ENCODE peak calls at places on chromosomes 16 and 17, in eight cellular contexts. F, U, H, G, C, J, E and A are unnamed samples.

GRCh38 chr16:68737046-68737729 is at the start of gene CDH1:
- DNase-seq in F (no peak), U (no peak), H (peak), G (no peak), C (peak), J (peak), E (no peak), A (no peak)

GRCh38 chr17:79046501-79047280 is 22.7 kb downstream of the C1QTNF1 start:
- DNase-seq in F (no peak), U (peak), H (no peak), G (no peak), C (no peak), J (no peak), E (peak), A (peak)

GRCh38 chr17:2393954-2394749 is 6.7 kb downstream of the MNT start:
- DNase-seq in F (no peak), U (no peak), H (no peak), G (peak), C (no peak), J (no peak), E (no peak), A (no peak)

GRCh38 chr17:73269791-73270190 is 8.1 kb upstream of the CPSF4L start:
- DNase-seq in F (no peak), U (no peak), H (no peak), G (no peak), C (no peak), J (no peak), E (no peak), A (no peak)

GRCh38 chr17:16873654-16874035 is 98.3 kb downstream of the TNFRSF13B start:
- DNase-seq in F (no peak), U (no peak), H (no peak), G (no peak), C (no peak), J (no peak), E (no peak), A (no peak)

GRCh38 chr16:50303605-50304466 is 37.5 kb downstream of the ADCY7 start:
- DNase-seq in F (no peak), U (no peak), H (no peak), G (peak), C (no peak), J (peak), E (peak), A (no peak)

GRCh38 chr17:36221187-36221586 is 10.3 kb downstream of the CCL4L2 start:
- DNase-seq in F (no peak), U (no peak), H (no peak), G (no peak), C (no peak), J (no peak), E (no peak), A (no peak)

GRCh38 chr17:65559483-65559801 is 2.0 kb downstream of the AXIN2 start:
- DNase-seq in F (no peak), U (no peak), H (no peak), G (no peak), C (no peak), J (no peak), E (no peak), A (no peak)

GRCh38 chr17:927611-928461 is 51.7 kb downstream of the NXN start:
- DNase-seq in F (no peak), U (peak), H (peak), G (no peak), C (no peak), J (no peak), E (no peak), A (no peak)

GRCh38 chr17:21042434-21043295 is at the start of gene USP22:
- DNase-seq in F (no peak), U (no peak), H (peak), G (peak), C (no peak), J (peak), E (no peak), A (no peak)

GRCh38 chr17:78921437-78921971 is 3.7 kb downstream of the TIMP2 start:
- DNase-seq in F (no peak), U (no peak), H (no peak), G (peak), C (no peak), J (no peak), E (peak), A (no peak)

GRCh38 chr16:2985893-2986355 is 5.7 kb upstream of the PKMYT1 start:
- DNase-seq in F (no peak), U (peak), H (peak), G (peak), C (no peak), J (no peak), E (peak), A (peak)

GRCh38 chr17:29844339-29845048 is 85.5 kb downstream of the SSH2 start:
- DNase-seq in F (no peak), U (no peak), H (no peak), G (no peak), C (no peak), J (no peak), E (no peak), A (no peak)

GRCh38 chr17:46732754-46733398 is 85.6 kb downstream of the WNT3 start:
- DNase-seq in F (no peak), U (no peak), H (no peak), G (no peak), C (no peak), J (no peak), E (no peak), A (no peak)

GRCh38 chr17:81399481-81400153 is 4.4 kb downstream of the BAHCC1 start:
- DNase-seq in F (no peak), U (no peak), H (no peak), G (no peak), C (no peak), J (no peak), E (no peak), A (no peak)

GRCh38 chr17:35188111-35188510 is 6.1 kb downstream of the SLC35G3 start:
- DNase-seq in F (no peak), U (no peak), H (no peak), G (no peak), C (peak), J (no peak), E (no peak), A (no peak)

GRCh38 chr16:51150894-51151320 is at the start of gene SALL1:
- DNase-seq in F (no peak), U (no peak), H (no peak), G (no peak), C (no peak), J (no peak), E (no peak), A (no peak)

GRCh38 chr17:48723555-48724239 is 712 bp downstream of the PRAC2 start:
- DNase-seq in F (no peak), U (no peak), H (no peak), G (no peak), C (no peak), J (no peak), E (no peak), A (no peak)

GRCh38 chr17:29705352-29705751 is 82.6 kb upstream of the CORO6 start:
- DNase-seq in F (no peak), U (no peak), H (no peak), G (no peak), C (no peak), J (no peak), E (no peak), A (no peak)

GRCh38 chr17:45277992-45278391 is 16.1 kb upstream of the SPATA32 start:
- DNase-seq in F (no peak), U (no peak), H (peak), G (no peak), C (no peak), J (no peak), E (no peak), A (no peak)

GRCh38 chr16:81755915-81756644 is 23.0 kb upstream of the PLCG2 start:
- DNase-seq in F (no peak), U (no peak), H (no peak), G (peak), C (no peak), J (no peak), E (peak), A (no peak)

GRCh38 chr17:37135581-37135980 is 186.8 kb downstream of the AATF start:
- DNase-seq in F (no peak), U (no peak), H (no peak), G (no peak), C (no peak), J (no peak), E (no peak), A (no peak)

GRCh38 chr17:79621151-79621940 is 10.5 kb upstream of the RBFOX3 start:
- DNase-seq in F (no peak), U (no peak), H (no peak), G (peak), C (no peak), J (peak), E (no peak), A (no peak)

GRCh38 chr17:17739388-17740066 is 58.3 kb downstream of the RAI1 start:
- DNase-seq in F (no peak), U (no peak), H (peak), G (peak), C (no peak), J (no peak), E (no peak), A (no peak)

GRCh38 chr16:80841231-80841630 is 36.8 kb upstream of the CDYL2 start:
- DNase-seq in F (no peak), U (no peak), H (no peak), G (no peak), C (no peak), J (no peak), E (no peak), A (no peak)

GRCh38 chr17:70767102-70767701 is 597.9 kb downstream of the KCNJ2 start:
- DNase-seq in F (no peak), U (no peak), H (no peak), G (no peak), C (no peak), J (no peak), E (no peak), A (no peak)

GRCh38 chr17:28968914-28969295 is 17.6 kb upstream of the PHF12 start:
- DNase-seq in F (no peak), U (no peak), H (no peak), G (no peak), C (no peak), J (no peak), E (no peak), A (no peak)

GRCh38 chr16:46857261-46857962 is 26.4 kb upstream of the C16orf87 start:
- DNase-seq in F (no peak), U (peak), H (no peak), G (peak), C (no peak), J (no peak), E (no peak), A (peak)